ENCODE peak calls at places on chromosomes 6 and 20, in ten cellular contexts. One of them, this sample, is unnamed.

GRCh38 chr20:48841861-48842529 is 14.2 kb upstream of the PREX1 start:
- DNase-seq in NCI-H2081 treated with DMSO at 0.1 percent for 48 hours: no peak
- DNase-seq in NAMALWA: peak; percentile 39
- DNase-seq in activated CD8-positive, alpha-beta memory T cell treated with anti-CD3 and anti-CD28 coated beads for 48 hours: no peak
- DNase-seq in CD8-positive, alpha-beta memory T cell: no peak
- DNase-seq in fibroblast of mammary gland: peak; percentile 87
- DNase-seq in nephron progenitor cell: no peak
- DNase-seq in EH: peak; percentile 92
- DNase-seq in NCI-H1092: no peak
- DNase-seq in heart left ventricle: no peak
- DNase-seq in this sample: no peak

GRCh38 chr20:61311656-61312387 is 59.8 kb downstream of the CDH4 start:
- DNase-seq in fibroblast of mammary gland: peak; percentile 25
- DNase-seq in activated CD8-positive, alpha-beta memory T cell treated with anti-CD3 and anti-CD28 coated beads for 48 hours: no peak
- DNase-seq in NAMALWA: no peak
- DNase-seq in EH: no peak
- DNase-seq in NCI-H1092: no peak
- DNase-seq in heart left ventricle: no peak
- DNase-seq in nephron progenitor cell: no peak
- DNase-seq in NCI-H2081 treated with DMSO at 0.1 percent for 48 hours: no peak
- DNase-seq in CD8-positive, alpha-beta memory T cell: no peak
- DNase-seq in this sample: peak; percentile 16

GRCh38 chr6:41724638-41725501 is 10.5 kb downstream of the TFEB start:
- DNase-seq in nephron progenitor cell: no peak
- DNase-seq in NAMALWA: peak; percentile 37
- DNase-seq in CD8-positive, alpha-beta memory T cell: no peak
- DNase-seq in activated CD8-positive, alpha-beta memory T cell treated with anti-CD3 and anti-CD28 coated beads for 48 hours: no peak
- DNase-seq in NCI-H1092: no peak
- DNase-seq in NCI-H2081 treated with DMSO at 0.1 percent for 48 hours: no peak
- DNase-seq in fibroblast of mammary gland: no peak
- DNase-seq in EH: peak; percentile 57
- DNase-seq in heart left ventricle: no peak
- DNase-seq in this sample: no peak

GRCh38 chr20:2873747-2874041 is 413 bp downstream of the PTPRA start:
- DNase-seq in EH: no peak
- DNase-seq in NCI-H1092: peak; percentile 40
- DNase-seq in fibroblast of mammary gland: peak; percentile 32
- DNase-seq in CD8-positive, alpha-beta memory T cell: peak; percentile 62
- DNase-seq in NCI-H2081 treated with DMSO at 0.1 percent for 48 hours: no peak
- DNase-seq in NAMALWA: peak; percentile 78
- DNase-seq in nephron progenitor cell: peak; percentile 82
- DNase-seq in activated CD8-positive, alpha-beta memory T cell treated with anti-CD3 and anti-CD28 coated beads for 48 hours: peak; percentile 53
- DNase-seq in heart left ventricle: peak; percentile 70
- DNase-seq in this sample: no peak

GRCh38 chr6:149140137-149140909 is 177.2 kb upstream of the TAB2 start:
- DNase-seq in NCI-H2081 treated with DMSO at 0.1 percent for 48 hours: no peak
- DNase-seq in CD8-positive, alpha-beta memory T cell: peak; percentile 24
- DNase-seq in NCI-H1092: no peak
- DNase-seq in NAMALWA: no peak
- DNase-seq in fibroblast of mammary gland: no peak
- DNase-seq in heart left ventricle: no peak
- DNase-seq in activated CD8-positive, alpha-beta memory T cell treated with anti-CD3 and anti-CD28 coated beads for 48 hours: peak; percentile 24
- DNase-seq in nephron progenitor cell: no peak
- DNase-seq in EH: no peak
- DNase-seq in this sample: no peak

GRCh38 chr6:169971171-169971861 is 219.9 kb downstream of the ERMARD start:
- DNase-seq in CD8-positive, alpha-beta memory T cell: no peak
- DNase-seq in heart left ventricle: no peak
- DNase-seq in NCI-H1092: no peak
- DNase-seq in NCI-H2081 treated with DMSO at 0.1 percent for 48 hours: no peak
- DNase-seq in EH: no peak
- DNase-seq in fibroblast of mammary gland: no peak
- DNase-seq in nephron progenitor cell: no peak
- DNase-seq in NAMALWA: no peak
- DNase-seq in activated CD8-positive, alpha-beta memory T cell treated with anti-CD3 and anti-CD28 coated beads for 48 hours: no peak
- DNase-seq in this sample: no peak

GRCh38 chr6:157999100-158000051 is 17.7 kb downstream of the SYNJ2 start:
- DNase-seq in NCI-H1092: peak; percentile 22
- DNase-seq in heart left ventricle: no peak
- DNase-seq in fibroblast of mammary gland: no peak
- DNase-seq in NCI-H2081 treated with DMSO at 0.1 percent for 48 hours: no peak
- DNase-seq in nephron progenitor cell: no peak
- DNase-seq in EH: no peak
- DNase-seq in NAMALWA: no peak
- DNase-seq in CD8-positive, alpha-beta memory T cell: no peak
- DNase-seq in activated CD8-positive, alpha-beta memory T cell treated with anti-CD3 and anti-CD28 coated beads for 48 hours: no peak
- DNase-seq in this sample: no peak

GRCh38 chr6:20919677-20920385 is 385.6 kb downstream of the CDKAL1 start:
- DNase-seq in CD8-positive, alpha-beta memory T cell: no peak
- DNase-seq in heart left ventricle: no peak
- DNase-seq in EH: no peak
- DNase-seq in activated CD8-positive, alpha-beta memory T cell treated with anti-CD3 and anti-CD28 coated beads for 48 hours: no peak
- DNase-seq in NCI-H2081 treated with DMSO at 0.1 percent for 48 hours: no peak
- DNase-seq in NAMALWA: no peak
- DNase-seq in nephron progenitor cell: no peak
- DNase-seq in fibroblast of mammary gland: peak; percentile 73
- DNase-seq in NCI-H1092: no peak
- DNase-seq in this sample: no peak

GRCh38 chr20:37522258-37523011 is 1.4 kb downstream of the NNAT start:
- DNase-seq in NCI-H2081 treated with DMSO at 0.1 percent for 48 hours: no peak
- DNase-seq in NCI-H1092: peak; percentile 74
- DNase-seq in CD8-positive, alpha-beta memory T cell: no peak
- DNase-seq in NAMALWA: no peak
- DNase-seq in nephron progenitor cell: no peak
- DNase-seq in heart left ventricle: peak; percentile 64
- DNase-seq in EH: no peak
- DNase-seq in fibroblast of mammary gland: peak; percentile 14
- DNase-seq in activated CD8-positive, alpha-beta memory T cell treated with anti-CD3 and anti-CD28 coated beads for 48 hours: no peak
- DNase-seq in this sample: peak; percentile 84

GRCh38 chr6:66561479-66561878 is 854.5 kb upstream of the EYS start:
- DNase-seq in EH: no peak
- DNase-seq in nephron progenitor cell: no peak
- DNase-seq in CD8-positive, alpha-beta memory T cell: no peak
- DNase-seq in activated CD8-positive, alpha-beta memory T cell treated with anti-CD3 and anti-CD28 coated beads for 48 hours: no peak
- DNase-seq in NAMALWA: no peak
- DNase-seq in fibroblast of mammary gland: no peak
- DNase-seq in heart left ventricle: no peak
- DNase-seq in NCI-H2081 treated with DMSO at 0.1 percent for 48 hours: no peak
- DNase-seq in NCI-H1092: no peak
- DNase-seq in this sample: no peak

GRCh38 chr6:30670760-30671527 is 1.9 kb downstream of the DHX16 start:
- DNase-seq in NCI-H2081 treated with DMSO at 0.1 percent for 48 hours: no peak
- DNase-seq in activated CD8-positive, alpha-beta memory T cell treated with anti-CD3 and anti-CD28 coated beads for 48 hours: no peak
- DNase-seq in nephron progenitor cell: peak; percentile 21
- DNase-seq in NAMALWA: peak; percentile 37
- DNase-seq in CD8-positive, alpha-beta memory T cell: no peak
- DNase-seq in heart left ventricle: no peak
- DNase-seq in fibroblast of mammary gland: peak; percentile 39
- DNase-seq in NCI-H1092: no peak
- DNase-seq in EH: no peak
- DNase-seq in this sample: no peak

GRCh38 chr20:57470212-57470522 is 54.8 kb downstream of the CTCFL start:
- DNase-seq in NCI-H1092: no peak
- DNase-seq in EH: no peak
- DNase-seq in nephron progenitor cell: no peak
- DNase-seq in CD8-positive, alpha-beta memory T cell: no peak
- DNase-seq in heart left ventricle: no peak
- DNase-seq in NAMALWA: peak; percentile 59
- DNase-seq in fibroblast of mammary gland: no peak
- DNase-seq in activated CD8-positive, alpha-beta memory T cell treated with anti-CD3 and anti-CD28 coated beads for 48 hours: no peak
- DNase-seq in NCI-H2081 treated with DMSO at 0.1 percent for 48 hours: no peak
- DNase-seq in this sample: no peak

GRCh38 chr6:149751239-149751638 is 1.7 kb downstream of the PCMT1 start:
- DNase-seq in nephron progenitor cell: no peak
- DNase-seq in activated CD8-positive, alpha-beta memory T cell treated with anti-CD3 and anti-CD28 coated beads for 48 hours: no peak
- DNase-seq in NCI-H2081 treated with DMSO at 0.1 percent for 48 hours: no peak
- DNase-seq in CD8-positive, alpha-beta memory T cell: no peak
- DNase-seq in NAMALWA: no peak
- DNase-seq in fibroblast of mammary gland: no peak
- DNase-seq in heart left ventricle: no peak
- DNase-seq in NCI-H1092: no peak
- DNase-seq in EH: no peak
- DNase-seq in this sample: no peak

GRCh38 chr20:38407321-38407720 is 27.8 kb downstream of the SNHG17 start:
- DNase-seq in CD8-positive, alpha-beta memory T cell: no peak
- DNase-seq in nephron progenitor cell: no peak
- DNase-seq in fibroblast of mammary gland: no peak
- DNase-seq in activated CD8-positive, alpha-beta memory T cell treated with anti-CD3 and anti-CD28 coated beads for 48 hours: no peak
- DNase-seq in heart left ventricle: no peak
- DNase-seq in NCI-H1092: no peak
- DNase-seq in NAMALWA: no peak
- DNase-seq in NCI-H2081 treated with DMSO at 0.1 percent for 48 hours: no peak
- DNase-seq in EH: no peak
- DNase-seq in this sample: no peak

GRCh38 chr6:166588691-166589333 is 2.3 kb upstream of the RAMACL start:
- DNase-seq in fibroblast of mammary gland: peak; percentile 54
- DNase-seq in CD8-positive, alpha-beta memory T cell: no peak
- DNase-seq in EH: peak; percentile 85
- DNase-seq in NAMALWA: peak; percentile 47
- DNase-seq in activated CD8-positive, alpha-beta memory T cell treated with anti-CD3 and anti-CD28 coated beads for 48 hours: no peak
- DNase-seq in NCI-H1092: no peak
- DNase-seq in nephron progenitor cell: no peak
- DNase-seq in heart left ventricle: no peak
- DNase-seq in NCI-H2081 treated with DMSO at 0.1 percent for 48 hours: no peak
- DNase-seq in this sample: no peak

GRCh38 chr6:113858067-113858604 is 991 bp downstream of the MARCKS start:
- DNase-seq in NCI-H1092: peak; percentile 40
- DNase-seq in NCI-H2081 treated with DMSO at 0.1 percent for 48 hours: no peak
- DNase-seq in CD8-positive, alpha-beta memory T cell: no peak
- DNase-seq in EH: peak; percentile 67
- DNase-seq in nephron progenitor cell: peak; percentile 35
- DNase-seq in NAMALWA: peak; percentile 40
- DNase-seq in fibroblast of mammary gland: peak; percentile 42
- DNase-seq in activated CD8-positive, alpha-beta memory T cell treated with anti-CD3 and anti-CD28 coated beads for 48 hours: no peak
- DNase-seq in heart left ventricle: peak; percentile 43
- DNase-seq in this sample: peak; percentile 42

GRCh38 chr20:46562373-46563169 is 12.1 kb upstream of the OCSTAMP start:
- DNase-seq in heart left ventricle: peak; percentile 62
- DNase-seq in EH: peak; percentile 72
- DNase-seq in NCI-H1092: peak; percentile 81
- DNase-seq in fibroblast of mammary gland: peak; percentile 65
- DNase-seq in CD8-positive, alpha-beta memory T cell: peak; percentile 38
- DNase-seq in NAMALWA: peak; percentile 81
- DNase-seq in nephron progenitor cell: peak; percentile 78
- DNase-seq in NCI-H2081 treated with DMSO at 0.1 percent for 48 hours: no peak
- DNase-seq in activated CD8-positive, alpha-beta memory T cell treated with anti-CD3 and anti-CD28 coated beads for 48 hours: peak; percentile 40
- DNase-seq in this sample: peak; percentile 12